ENCODE peak calls at places on chromosome 1, in nine cellular contexts. One of them, this sample, is unnamed.

GRCh38 chr1:113593550-113594288 is 165.6 kb downstream of the PHTF1 start:
- DNase-seq in ascending aorta: no peak
- DNase-seq in heart right ventricle: no peak
- DNase-seq in brain microvascular endothelial cell: no peak
- DNase-seq in colonic mucosa: no peak
- DNase-seq in lower leg skin: no peak
- DNase-seq in adrenal gland: no peak
- DNase-seq in lower lobe of right lung: no peak
- DNase-seq in IMR-90: peak
- DNase-seq in this sample: peak

GRCh38 chr1:217105432-217105831 is 382.2 kb upstream of the ESRRG start:
- DNase-seq in lower leg skin: no peak
- DNase-seq in heart right ventricle: no peak
- DNase-seq in brain microvascular endothelial cell: no peak
- DNase-seq in adrenal gland: no peak
- DNase-seq in colonic mucosa: no peak
- DNase-seq in lower lobe of right lung: no peak
- DNase-seq in ascending aorta: no peak
- DNase-seq in IMR-90: no peak
- DNase-seq in this sample: no peak

GRCh38 chr1:202274611-202275010 is 67.1 kb downstream of the UBE2T start:
- DNase-seq in brain microvascular endothelial cell: peak
- DNase-seq in lower lobe of right lung: no peak
- DNase-seq in colonic mucosa: peak
- DNase-seq in lower leg skin: no peak
- DNase-seq in heart right ventricle: peak
- DNase-seq in adrenal gland: peak
- DNase-seq in IMR-90: peak
- DNase-seq in ascending aorta: peak
- DNase-seq in this sample: peak

GRCh38 chr1:23118957-23119792 is 49.5 kb downstream of the LUZP1 start:
- DNase-seq in adrenal gland: no peak
- DNase-seq in lower leg skin: no peak
- DNase-seq in lower lobe of right lung: no peak
- DNase-seq in brain microvascular endothelial cell: no peak
- DNase-seq in heart right ventricle: no peak
- DNase-seq in IMR-90: peak
- DNase-seq in ascending aorta: no peak
- DNase-seq in colonic mucosa: no peak
- DNase-seq in this sample: peak

GRCh38 chr1:1432951-1433803 is 2.3 kb upstream of the VWA1 start:
- DNase-seq in ascending aorta: no peak
- DNase-seq in lower lobe of right lung: peak
- DNase-seq in brain microvascular endothelial cell: no peak
- DNase-seq in adrenal gland: peak
- DNase-seq in IMR-90: no peak
- DNase-seq in heart right ventricle: peak
- DNase-seq in lower leg skin: peak
- DNase-seq in colonic mucosa: peak
- DNase-seq in this sample: no peak

GRCh38 chr1:153540394-153541361 is at the start of gene S100A5:
- DNase-seq in adrenal gland: no peak
- DNase-seq in lower leg skin: no peak
- DNase-seq in ascending aorta: no peak
- DNase-seq in brain microvascular endothelial cell: no peak
- DNase-seq in heart right ventricle: no peak
- DNase-seq in colonic mucosa: no peak
- DNase-seq in lower lobe of right lung: no peak
- DNase-seq in IMR-90: peak
- DNase-seq in this sample: no peak

GRCh38 chr1:159938221-159938852 is 7.1 kb downstream of the IGSF9 start:
- DNase-seq in brain microvascular endothelial cell: no peak
- DNase-seq in colonic mucosa: no peak
- DNase-seq in lower lobe of right lung: no peak
- DNase-seq in lower leg skin: no peak
- DNase-seq in IMR-90: no peak
- DNase-seq in ascending aorta: no peak
- DNase-seq in adrenal gland: no peak
- DNase-seq in heart right ventricle: no peak
- DNase-seq in this sample: no peak

GRCh38 chr1:84711091-84711490 is 20.8 kb upstream of the SSX2IP start:
- DNase-seq in heart right ventricle: no peak
- DNase-seq in adrenal gland: no peak
- DNase-seq in ascending aorta: no peak
- DNase-seq in lower lobe of right lung: no peak
- DNase-seq in IMR-90: no peak
- DNase-seq in brain microvascular endothelial cell: no peak
- DNase-seq in colonic mucosa: no peak
- DNase-seq in lower leg skin: no peak
- DNase-seq in this sample: peak

GRCh38 chr1:152786077-152786476 is at the start of gene LCE1E:
- DNase-seq in lower lobe of right lung: no peak
- DNase-seq in ascending aorta: no peak
- DNase-seq in brain microvascular endothelial cell: no peak
- DNase-seq in colonic mucosa: no peak
- DNase-seq in lower leg skin: no peak
- DNase-seq in IMR-90: no peak
- DNase-seq in adrenal gland: no peak
- DNase-seq in heart right ventricle: no peak
- DNase-seq in this sample: no peak

GRCh38 chr1:219555031-219555667 is 57.8 kb downstream of the ZC3H11B start:
- DNase-seq in colonic mucosa: no peak
- DNase-seq in heart right ventricle: no peak
- DNase-seq in lower leg skin: no peak
- DNase-seq in adrenal gland: no peak
- DNase-seq in brain microvascular endothelial cell: peak
- DNase-seq in IMR-90: peak
- DNase-seq in ascending aorta: no peak
- DNase-seq in lower lobe of right lung: no peak
- DNase-seq in this sample: no peak

DNA sequence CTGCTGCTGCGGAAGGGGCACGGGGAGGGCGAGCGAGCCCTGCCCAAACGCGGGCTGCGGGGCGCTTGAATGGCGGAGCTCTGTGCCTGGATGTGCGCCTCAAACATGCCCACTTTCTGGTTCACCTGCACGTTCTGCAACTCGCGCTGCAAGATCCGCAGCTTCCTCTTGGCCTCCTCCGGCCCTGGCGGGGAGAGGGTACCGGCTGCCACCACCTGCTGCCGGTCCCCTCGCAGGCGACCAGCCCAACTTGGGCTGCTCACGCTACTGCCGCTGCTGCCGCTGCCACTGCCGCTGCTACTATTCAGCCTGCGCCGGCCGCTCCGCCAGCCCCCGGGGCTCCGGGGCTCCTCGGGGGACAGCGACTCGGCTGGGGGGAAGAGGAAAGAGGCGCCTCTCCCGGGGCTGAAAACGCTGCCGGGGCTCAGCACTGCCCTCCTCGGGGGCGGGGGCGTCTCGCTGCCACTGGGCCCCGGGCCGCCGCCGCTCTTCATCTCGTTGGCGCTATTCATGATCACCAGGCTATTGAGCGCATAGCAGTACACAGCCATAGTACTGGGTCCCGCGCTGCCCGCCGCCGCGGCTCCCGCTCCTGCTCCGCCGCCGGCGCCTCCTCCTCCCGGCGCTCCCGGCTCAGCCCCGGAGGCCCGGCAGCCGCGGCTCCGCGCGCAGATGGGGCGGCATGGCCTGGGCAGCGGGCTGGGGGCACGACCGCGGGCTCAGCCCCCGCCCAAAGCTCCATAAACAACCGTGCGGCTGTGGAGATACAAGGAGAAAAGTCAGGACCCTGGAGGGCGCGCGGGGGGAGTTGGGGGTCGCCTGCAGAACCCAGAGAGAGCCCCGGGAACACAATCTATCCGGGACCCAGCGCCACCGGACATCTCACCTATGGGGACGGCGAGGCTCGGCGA is 1.9 kb downstream of the ITPKB start:
- DNase-seq in heart right ventricle: peak
- DNase-seq in IMR-90: peak
- DNase-seq in lower leg skin: peak
- DNase-seq in brain microvascular endothelial cell: peak
- DNase-seq in adrenal gland: peak
- DNase-seq in lower lobe of right lung: peak
- DNase-seq in ascending aorta: peak
- DNase-seq in colonic mucosa: peak
- DNase-seq in this sample: peak
- TF ChIP-seq CTCF in heart right ventricle: peak
- TF ChIP-seq CTCF in IMR-90: no peak
- TF ChIP-seq CTCF in lower leg skin: no peak
- TF ChIP-seq CTCF in brain microvascular endothelial cell: no peak
- TF ChIP-seq CTCF in adrenal gland: no peak
- TF ChIP-seq CTCF in lower lobe of right lung: peak
- TF ChIP-seq CTCF in ascending aorta: peak
- TF ChIP-seq CTCF in colonic mucosa: no peak
- TF ChIP-seq CTCF in this sample: no peak

DNA sequence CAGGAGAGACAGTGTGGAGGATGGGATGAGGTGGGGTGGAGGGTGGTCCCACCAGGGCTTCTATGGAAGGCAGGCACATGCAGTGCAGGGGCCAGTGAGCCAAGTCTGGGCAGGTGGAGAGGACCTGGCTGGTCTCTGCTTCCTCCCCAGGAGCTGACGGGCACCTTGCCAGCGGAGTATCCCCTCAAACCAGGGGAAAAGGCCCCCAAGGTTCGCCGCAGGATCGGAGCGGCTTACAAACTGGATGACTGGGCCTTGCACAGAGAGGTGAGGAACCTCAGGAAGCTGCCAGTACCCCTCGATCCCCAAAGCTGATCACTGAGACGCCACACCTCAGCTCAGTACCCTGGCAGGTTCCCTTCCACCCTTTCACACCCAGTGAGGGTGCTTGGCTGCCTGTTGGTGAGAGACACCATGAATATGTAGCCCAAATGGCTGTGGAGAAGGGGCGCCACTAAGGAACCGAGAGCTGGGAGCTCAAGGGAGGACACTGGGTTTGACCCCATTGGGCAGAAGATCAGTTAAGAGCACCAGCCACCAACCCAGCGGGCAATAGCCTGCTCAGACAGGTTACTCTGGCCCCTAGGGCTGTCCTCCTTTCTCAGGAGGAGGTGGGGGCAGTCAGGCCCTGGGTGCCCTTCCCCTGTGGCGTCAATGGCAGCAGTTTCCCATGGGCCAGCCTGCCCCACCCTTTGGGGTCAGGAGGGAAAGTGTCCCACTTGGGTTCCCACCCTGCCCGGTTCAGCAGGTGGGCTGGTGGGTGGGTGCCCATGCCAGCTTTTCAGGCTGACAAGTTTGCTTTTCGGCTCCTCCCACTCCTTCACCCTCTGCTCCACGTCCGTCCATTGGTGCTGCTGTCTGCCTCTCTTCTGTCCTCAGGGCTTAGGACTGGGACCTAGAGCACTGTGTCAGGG is 5.5 kb downstream of the INAVA start:
- DNase-seq in lower lobe of right lung: no peak
- DNase-seq in ascending aorta: no peak
- DNase-seq in colonic mucosa: no peak
- DNase-seq in heart right ventricle: no peak
- DNase-seq in lower leg skin: no peak
- DNase-seq in IMR-90: no peak
- DNase-seq in adrenal gland: no peak
- DNase-seq in brain microvascular endothelial cell: no peak
- DNase-seq in this sample: no peak
- H3K4me3 ChIP-seq in lower lobe of right lung: no peak
- H3K4me3 ChIP-seq in ascending aorta: no peak
- H3K4me3 ChIP-seq in colonic mucosa: no peak
- H3K4me3 ChIP-seq in heart right ventricle: no peak
- H3K4me3 ChIP-seq in lower leg skin: no peak
- H3K4me3 ChIP-seq in IMR-90: no peak
- H3K4me3 ChIP-seq in adrenal gland: no peak
- H3K4me3 ChIP-seq in brain microvascular endothelial cell: no peak
- H3K4me3 ChIP-seq in this sample: no peak

DNA sequence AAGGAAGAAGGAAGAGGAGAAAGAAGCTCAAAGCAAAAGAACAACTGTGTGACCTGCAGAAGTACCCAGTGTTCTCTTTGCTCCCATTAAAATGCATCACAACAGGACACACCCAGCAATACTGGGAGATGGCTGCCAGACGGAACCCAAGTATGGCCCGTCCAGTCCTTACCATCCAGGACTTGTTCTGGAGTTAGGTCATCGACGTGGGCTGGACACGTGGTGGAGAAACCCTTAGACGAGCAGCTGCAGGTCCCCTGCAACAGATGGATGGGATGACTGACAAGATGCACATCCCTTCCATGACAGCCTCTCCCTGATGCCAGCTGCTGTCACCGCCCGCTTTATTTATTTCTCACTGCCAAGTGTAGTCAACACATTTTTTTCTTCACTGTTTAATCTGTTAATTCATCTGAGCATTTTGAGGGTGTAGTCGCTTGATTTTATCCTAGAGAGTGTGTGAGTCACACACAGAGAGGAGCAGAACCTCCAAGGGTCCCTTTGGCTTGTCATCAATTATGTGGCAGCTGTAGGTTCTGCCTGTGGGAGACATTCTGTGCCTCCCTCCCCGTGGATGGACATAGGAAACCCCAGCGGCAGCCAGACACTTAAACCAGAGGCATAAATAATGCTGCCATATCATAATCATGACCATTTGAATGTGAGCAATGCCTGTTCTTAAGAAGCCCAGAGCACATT is 80.9 kb downstream of the ABCA4 start:
- DNase-seq in heart right ventricle: no peak
- DNase-seq in ascending aorta: no peak
- DNase-seq in adrenal gland: no peak
- DNase-seq in lower lobe of right lung: no peak
- DNase-seq in colonic mucosa: no peak
- DNase-seq in IMR-90: no peak
- DNase-seq in lower leg skin: peak
- DNase-seq in brain microvascular endothelial cell: no peak
- DNase-seq in this sample: peak
- TF ChIP-seq CTCF in heart right ventricle: no peak
- TF ChIP-seq CTCF in ascending aorta: no peak
- TF ChIP-seq CTCF in adrenal gland: no peak
- TF ChIP-seq CTCF in lower lobe of right lung: peak
- TF ChIP-seq CTCF in colonic mucosa: peak
- TF ChIP-seq CTCF in IMR-90: no peak
- TF ChIP-seq CTCF in lower leg skin: no peak
- TF ChIP-seq CTCF in brain microvascular endothelial cell: no peak
- TF ChIP-seq CTCF in this sample: no peak

DNA sequence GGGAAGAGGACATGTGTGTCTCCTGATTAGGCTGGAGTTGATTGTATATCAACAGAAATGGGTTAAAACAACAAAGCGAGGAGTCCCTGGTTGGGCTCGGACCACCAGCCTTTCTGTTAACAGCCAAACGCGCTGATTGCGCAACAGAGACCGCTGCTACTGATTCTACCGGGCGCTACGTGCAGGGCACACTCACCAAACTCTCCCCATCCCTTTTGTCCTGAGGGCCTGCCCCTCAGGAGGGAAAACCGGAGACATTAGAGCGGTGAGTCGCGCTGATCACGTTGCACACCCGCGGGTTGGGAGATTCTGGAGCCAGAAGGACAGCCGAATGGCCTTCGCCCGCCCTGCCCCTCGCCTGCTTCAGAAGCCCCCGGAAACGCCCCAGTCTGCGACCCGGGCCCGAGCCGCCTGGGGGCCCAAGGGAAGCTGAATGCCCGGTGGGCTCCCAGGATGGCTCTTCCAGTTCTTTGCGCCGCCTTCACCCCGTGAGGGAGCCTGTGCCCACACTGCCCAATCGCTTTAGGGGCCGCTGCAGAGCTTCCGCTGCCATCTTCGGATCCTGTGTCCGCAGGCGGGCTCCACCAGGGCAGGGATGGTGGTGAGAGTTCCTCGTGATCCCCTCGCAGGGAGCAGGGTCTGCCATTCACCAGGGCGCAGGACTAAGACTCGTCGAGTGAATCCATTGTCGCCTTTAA is 165.4 kb upstream of the NBPF11 start:
- DNase-seq in brain microvascular endothelial cell: no peak
- DNase-seq in adrenal gland: no peak
- DNase-seq in IMR-90: no peak
- DNase-seq in lower lobe of right lung: no peak
- DNase-seq in colonic mucosa: no peak
- DNase-seq in heart right ventricle: no peak
- DNase-seq in ascending aorta: no peak
- DNase-seq in lower leg skin: no peak
- DNase-seq in this sample: no peak
- H3K4me3 ChIP-seq in brain microvascular endothelial cell: peak
- H3K4me3 ChIP-seq in adrenal gland: peak
- H3K4me3 ChIP-seq in IMR-90: no peak
- H3K4me3 ChIP-seq in lower lobe of right lung: no peak
- H3K4me3 ChIP-seq in colonic mucosa: no peak
- H3K4me3 ChIP-seq in heart right ventricle: no peak
- H3K4me3 ChIP-seq in ascending aorta: peak
- H3K4me3 ChIP-seq in lower leg skin: no peak
- H3K4me3 ChIP-seq in this sample: no peak